ENCODE peak calls at places on chromosomes 11 and 22, in five cellular contexts. A, M, L, R and G are unnamed samples.

GRCh38 chr11:35099278-35100018 is 39.5 kb upstream of the CD44 start:
- DNase-seq in A (no peak), M (peak; percentile 60), L (peak; percentile 84), R (no peak), G (no peak)

GRCh38 chr22:40107244-40107643 is 70.5 kb upstream of the TNRC6B start:
- DNase-seq in A (no peak), M (no peak), L (peak; percentile 18), R (no peak), G (no peak)

GRCh38 chr11:64694821-64695365 is 28.1 kb downstream of the NRXN2 start:
- DNase-seq in A (no peak), M (no peak), L (no peak), R (peak; percentile 74), G (peak; percentile 56)

GRCh38 chr11:18088974-18089373 is 16.9 kb downstream of the SAAL1 start:
- DNase-seq in A (no peak), M (no peak), L (no peak), R (no peak), G (no peak)

GRCh38 chr11:66694056-66694410 is 16.3 kb upstream of the RBM4B start:
- DNase-seq in A (no peak), M (no peak), L (no peak), R (no peak), G (no peak)

GRCh38 chr11:501683-502287 is 5.3 kb downstream of the RNH1 start:
- DNase-seq in A (no peak), M (no peak), L (no peak), R (no peak), G (no peak)

GRCh38 chr11:441043-441417 is 781 bp downstream of the ANO9 start:
- DNase-seq in A (no peak), M (peak; percentile 18), L (no peak), R (no peak), G (no peak)

GRCh38 chr11:117187428-117187798 is 8.9 kb downstream of the SIDT2 start:
- DNase-seq in A (no peak), M (no peak), L (no peak), R (no peak), G (no peak)

GRCh38 chr11:69227271-69227670 is 66.7 kb upstream of the MYEOV start:
- DNase-seq in A (no peak), M (no peak), L (no peak), R (no peak), G (peak; percentile 5)

GRCh38 chr11:35588627-35589026 is 29.6 kb upstream of the FJX1 start:
- DNase-seq in A (no peak), M (peak; percentile 8), L (peak; percentile 70), R (no peak), G (no peak)

GRCh38 chr11:78349614-78350013 is 68.0 kb downstream of the GAB2 start:
- DNase-seq in A (no peak), M (no peak), L (no peak), R (no peak), G (no peak)

GRCh38 chr11:79265756-79266322 is 175.0 kb downstream of the TENM4 start:
- DNase-seq in A (no peak), M (peak; percentile 9), L (peak; percentile 79), R (no peak), G (no peak)

GRCh38 chr22:47044722-47045545 is 282.5 kb downstream of the TBC1D22A start:
- DNase-seq in A (no peak), M (no peak), L (no peak), R (no peak), G (no peak)

GRCh38 chr11:109512680-109513079 is 90.7 kb downstream of the C11orf87 start:
- DNase-seq in A (no peak), M (no peak), L (no peak), R (no peak), G (no peak)

GRCh38 chr11:93589347-93589746 is 46.2 kb upstream of the SMCO4 start:
- DNase-seq in A (no peak), M (no peak), L (no peak), R (no peak), G (no peak)
- H2BK12ac ChIP-seq in A (no peak overlapping the region), M (no peak overlapping the region), L (no peak overlapping the region), R (no peak overlapping the region), G (no peak overlapping the region)

DNA sequence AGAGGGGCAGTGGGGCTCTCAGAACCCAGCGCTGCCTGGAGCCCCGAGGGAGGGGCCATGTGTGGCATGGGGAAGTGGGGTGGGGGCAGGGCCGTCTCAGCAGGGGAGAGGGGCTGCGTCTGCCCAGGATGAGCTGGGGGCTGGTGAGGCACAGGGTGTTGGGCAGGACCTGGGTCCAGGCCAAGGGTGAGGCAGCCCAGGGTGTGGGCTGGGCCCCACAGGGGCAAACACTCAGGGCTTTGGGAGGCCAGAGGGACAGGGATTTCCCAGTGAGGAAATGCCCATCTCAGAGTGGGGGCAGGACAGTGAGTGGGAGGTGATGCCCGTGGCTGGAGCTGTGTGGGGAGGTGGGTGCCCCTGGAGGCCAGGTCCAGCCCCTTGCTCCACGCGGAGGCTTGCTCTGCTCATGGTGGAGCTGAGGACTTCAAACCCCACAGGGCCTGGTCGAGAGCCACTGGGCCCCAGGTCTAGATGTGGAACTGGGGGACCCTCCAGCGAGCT is 5.4 kb downstream of the PLXNB2 start:
- DNase-seq in A (no peak), M (no peak), L (peak; percentile 56), R (no peak), G (no peak)
- H2AFZ ChIP-seq in A (no peak overlapping the region), M (no peak overlapping the region), L (no peak overlapping the region), R (no peak overlapping the region), G (no peak overlapping the region)

GRCh38 chr11:134229131-134229790 is 4.8 kb downstream of the VPS26B start:
- DNase-seq in A (no peak), M (peak; percentile 26), L (no peak), R (no peak), G (no peak)

GRCh38 chr11:134228625-134229024 is 4.2 kb downstream of the VPS26B start:
- DNase-seq in A (no peak), M (no peak), L (no peak), R (no peak), G (no peak)

GRCh38 chr11:134223836-134224709 is at the start of the genes NCAPD3 and VPS26B:
- DNase-seq in A (peak; percentile 95), M (peak; percentile 99), L (peak; percentile 97), R (peak; percentile 96), G (peak; percentile 97)

GRCh38 chr11:134224710-134225662 is 515 bp downstream of the VPS26B start:
- DNase-seq in A (peak; percentile 29), M (peak; percentile 50), L (peak; percentile 53), R (no peak), G (peak; percentile 39)

GRCh38 chr11:134226806-134227325 is 2.4 kb downstream of the VPS26B start:
- DNase-seq in A (no peak), M (no peak), L (peak; percentile 54), R (no peak), G (no peak)
- H2BK12ac ChIP-seq in A (no peak overlapping the region), M (no peak overlapping the region), L (no peak overlapping the region), R (no peak overlapping the region), G (no peak overlapping the region)

GRCh38 chr11:72786305-72787261 is 7.3 kb downstream of the STARD10 start:
- DNase-seq in A (no peak), M (peak; percentile 34), L (no peak), R (no peak), G (no peak)
- H2AFZ ChIP-seq in A (peak overlapping the region; percentile 72), M (no peak overlapping the region), L (no peak overlapping the region), R (no peak overlapping the region), G (no peak overlapping the region)

GRCh38 chr11:115645631-115646271 is 141.5 kb upstream of the CADM1 start:
- DNase-seq in A (peak; percentile 76), M (no peak), L (peak; percentile 15), R (peak; percentile 94), G (peak; percentile 88)
- H2BK12ac ChIP-seq in A (peak overlapping the region; percentile 85), M (no peak overlapping the region), L (no peak overlapping the region), R (no peak overlapping the region), G (no peak overlapping the region)

DNA sequence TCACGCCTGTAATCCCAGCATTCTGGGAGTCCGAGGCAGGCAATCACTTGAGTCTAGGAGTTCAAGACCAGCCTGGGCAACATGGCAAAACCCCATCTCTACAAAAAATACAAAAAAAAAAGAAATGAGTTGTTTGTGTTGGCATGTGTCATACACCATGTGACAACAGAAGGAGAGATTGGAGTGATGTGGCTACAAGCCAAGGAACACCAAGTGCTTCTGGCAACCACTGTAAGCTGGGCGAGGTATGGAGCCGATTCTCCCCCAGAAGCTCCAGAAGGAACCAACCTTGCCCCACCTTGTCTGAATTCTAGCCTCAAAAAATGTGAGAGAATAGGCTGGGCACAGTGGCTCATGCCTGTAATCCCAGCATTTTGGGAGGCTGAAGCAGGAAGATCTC is 39.1 kb upstream of the SLC35C1 start:
- DNase-seq in A (no peak), M (no peak), L (no peak), R (no peak), G (no peak)
- H2AFZ ChIP-seq in A (no peak overlapping the region), M (no peak overlapping the region), L (no peak overlapping the region), R (no peak overlapping the region), G (no peak overlapping the region)

GRCh38 chr22:31556627-31557203 is 60.4 kb downstream of the SFI1 start:
- DNase-seq in A (peak; percentile 9), M (peak; percentile 68), L (peak; percentile 52), R (no peak), G (no peak)

GRCh38 chr22:31567196-31567595 is 70.9 kb downstream of the SFI1 start:
- DNase-seq in A (no peak), M (no peak), L (no peak), R (no peak), G (no peak)

GRCh38 chr22:31561238-31561887 is 65.0 kb downstream of the SFI1 start:
- DNase-seq in A (peak; percentile 63), M (peak; percentile 91), L (peak; percentile 84), R (peak; percentile 89), G (peak; percentile 94)

GRCh38 chr22:31566484-31566883 is 70.1 kb downstream of the SFI1 start:
- DNase-seq in A (no peak), M (no peak), L (no peak), R (no peak), G (no peak)

GRCh38 chr22:31561970-31562369 is 65.6 kb downstream of the SFI1 start:
- DNase-seq in A (no peak), M (no peak), L (peak; percentile 6), R (no peak), G (no peak)
- H2BK12ac ChIP-seq in A (no peak overlapping the region), M (no peak overlapping the region), L (no peak overlapping the region), R (no peak overlapping the region), G (no peak overlapping the region)